ENCODE peak calls at places on chromosomes 7 and 10, in four cellular contexts. A, G, Y and P are unnamed samples.

GRCh38 chr10:100562008-100562672 is 26.4 kb downstream of the HIF1AN start:
- DNase-seq in G (peak), A (peak), Y (peak), P (peak)

GRCh38 chr10:69394020-69394419 is 22.7 kb downstream of the TACR2 start:
- DNase-seq in A (no peak), G (no peak), Y (no peak), P (no peak)

GRCh38 chr7:20381406-20382034 is 50.8 kb downstream of the ITGB8 start:
- DNase-seq in G (no peak), Y (no peak), A (no peak), P (no peak)

GRCh38 chr10:63603709-63604445 is 82.7 kb downstream of the REEP3 start:
- DNase-seq in G (no peak), A (no peak), Y (peak), P (no peak)

GRCh38 chr10:35251373-35252100 is 84.8 kb upstream of the CCNY start:
- DNase-seq in G (no peak), Y (no peak), A (no peak), P (no peak)

GRCh38 chr7:135262623-135263320 is 29.1 kb downstream of the STRA8 start:
- DNase-seq in G (no peak), Y (no peak), A (no peak), P (no peak)

GRCh38 chr7:13903997-13904396 is 85.5 kb downstream of the ETV1 start:
- DNase-seq in Y (no peak), A (no peak), G (no peak), P (no peak)

GRCh38 chr7:70426249-70426880 is 705.6 kb upstream of the GALNT17 start:
- DNase-seq in A (no peak), G (no peak), Y (no peak), P (no peak)

DNA sequence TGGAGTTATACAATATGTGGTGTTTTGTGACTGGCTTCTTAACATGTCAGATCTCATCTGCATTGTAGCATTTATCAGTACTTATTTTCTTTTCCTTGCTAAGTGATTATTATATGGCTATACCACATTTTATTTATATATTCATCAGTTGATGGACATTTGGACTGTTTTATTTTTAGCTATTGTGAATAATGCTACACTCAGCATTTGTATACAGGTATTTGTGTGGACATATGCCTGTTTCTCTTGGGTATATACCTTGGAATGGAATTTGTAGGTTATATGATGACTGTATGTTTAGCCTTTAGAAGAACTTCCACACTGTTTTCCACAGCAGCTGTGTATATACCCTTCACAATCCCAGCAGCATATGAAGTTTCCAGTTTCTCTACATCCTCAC is 86.5 kb downstream of the GSDME start:
- DNase-seq in G (no peak), Y (no peak), A (no peak), P (no peak)
- H3K27ac ChIP-seq in G (no peak), Y (no peak), A (no peak), P (no peak)

DNA sequence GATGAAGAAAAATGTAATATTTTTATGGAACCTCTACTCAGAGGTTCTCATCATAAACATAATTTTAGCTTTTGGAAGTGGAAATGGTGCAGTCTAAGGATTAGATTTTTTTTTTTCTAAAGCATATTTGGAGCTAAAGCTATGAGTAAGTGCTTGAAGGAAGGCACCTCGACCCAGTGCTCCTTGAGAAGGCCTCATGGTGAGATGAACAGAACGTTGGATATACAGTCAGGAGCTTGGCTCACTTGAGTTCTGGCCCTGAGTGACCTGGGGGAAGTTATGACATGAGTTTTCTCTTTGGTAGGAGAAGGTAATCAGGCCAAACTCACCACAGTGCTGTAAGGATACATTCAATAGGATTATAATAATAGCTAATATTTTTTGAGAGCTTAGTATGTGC is 163.3 kb downstream of the JCAD start:
- DNase-seq in G (no peak), Y (no peak), A (no peak), P (no peak)
- H3K27ac ChIP-seq in G (no peak), Y (no peak), A (peak), P (no peak)

GRCh38 chr7:12323415-12323814 is 80.2 kb downstream of the VWDE start:
- DNase-seq in G (no peak), A (no peak), Y (no peak), P (no peak)
- H3K27ac ChIP-seq in G (no peak), A (no peak), Y (no peak), P (no peak)

DNA sequence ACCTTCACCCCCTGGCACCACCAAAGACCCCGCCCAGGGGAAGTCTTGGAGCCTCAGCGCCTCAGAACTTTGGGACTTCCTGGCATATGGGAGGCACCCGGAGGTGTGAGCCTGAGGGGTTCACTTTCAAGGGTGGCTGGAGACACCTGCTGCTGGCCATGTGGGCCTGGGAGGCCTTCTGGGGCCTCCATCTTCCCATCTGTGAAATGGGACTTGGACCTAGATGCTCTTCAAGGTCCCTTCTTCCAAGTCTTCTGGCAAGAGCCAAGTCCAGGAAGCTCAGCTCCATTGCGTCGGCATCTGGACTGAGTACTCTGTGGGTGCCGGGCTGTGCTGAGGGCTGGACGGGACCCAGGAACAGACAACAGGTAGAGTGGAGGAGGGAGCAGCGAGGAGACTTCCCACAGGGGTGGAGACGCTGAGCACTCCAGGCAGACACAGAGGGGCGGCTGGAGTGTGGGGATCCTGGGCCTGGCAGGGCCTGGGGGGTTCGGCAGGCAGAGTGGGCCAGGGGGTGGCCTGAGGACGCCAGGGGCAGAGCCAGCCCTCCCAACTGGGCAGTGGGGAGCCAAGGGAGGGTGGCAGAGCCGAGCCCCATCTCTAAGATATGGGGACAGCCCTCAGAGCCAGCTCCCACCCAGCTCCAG is 9.3 kb upstream of the LFNG start:
- DNase-seq in A (no peak), Y (no peak), G (no peak), P (no peak)
- H3K27ac ChIP-seq in A (no peak), Y (no peak), G (no peak), P (no peak)

GRCh38 chr10:72334832-72335393 is 19.8 kb downstream of the DNAJB12 start:
- DNase-seq in G (no peak), A (peak), Y (peak), P (no peak)
- H3K27ac ChIP-seq in G (peak), A (peak), Y (peak), P (peak)

DNA sequence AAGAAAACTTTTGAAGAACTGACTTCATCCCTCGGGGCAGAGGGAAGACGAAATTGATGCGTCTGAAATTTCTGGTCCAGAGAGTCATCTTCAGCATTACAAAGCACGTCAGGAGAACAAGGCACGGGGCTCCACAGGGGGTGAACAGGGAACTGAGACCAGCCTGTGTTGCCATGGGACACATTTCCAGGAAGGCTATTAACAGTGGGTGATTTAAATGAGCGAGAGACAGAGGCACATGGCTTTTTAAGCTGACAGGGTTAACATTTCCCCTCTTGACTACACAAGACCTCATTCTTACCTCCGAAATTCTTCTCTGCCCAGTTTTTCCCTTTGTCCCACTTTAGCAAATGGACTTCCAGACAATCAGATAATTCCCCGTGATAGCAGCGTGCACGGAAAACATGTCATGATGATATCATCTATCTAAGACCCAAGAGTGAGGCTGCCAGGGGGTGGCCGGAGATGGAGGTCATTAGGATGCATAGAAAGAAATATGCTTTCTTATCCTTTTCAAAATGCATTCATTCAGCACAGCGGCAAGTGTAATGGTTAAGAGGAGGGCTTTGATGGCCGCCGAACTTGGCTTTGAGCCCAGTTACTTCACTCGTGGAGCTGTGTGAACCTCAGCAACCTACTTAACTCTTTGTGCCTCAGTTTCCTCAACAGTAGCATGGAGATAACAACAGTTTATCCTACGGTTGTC is 248.0 kb downstream of the PRPF18 start:
- DNase-seq in G (no peak), A (no peak), Y (no peak), P (no peak)
- H3K27ac ChIP-seq in G (no peak), A (peak), Y (no peak), P (no peak)

DNA sequence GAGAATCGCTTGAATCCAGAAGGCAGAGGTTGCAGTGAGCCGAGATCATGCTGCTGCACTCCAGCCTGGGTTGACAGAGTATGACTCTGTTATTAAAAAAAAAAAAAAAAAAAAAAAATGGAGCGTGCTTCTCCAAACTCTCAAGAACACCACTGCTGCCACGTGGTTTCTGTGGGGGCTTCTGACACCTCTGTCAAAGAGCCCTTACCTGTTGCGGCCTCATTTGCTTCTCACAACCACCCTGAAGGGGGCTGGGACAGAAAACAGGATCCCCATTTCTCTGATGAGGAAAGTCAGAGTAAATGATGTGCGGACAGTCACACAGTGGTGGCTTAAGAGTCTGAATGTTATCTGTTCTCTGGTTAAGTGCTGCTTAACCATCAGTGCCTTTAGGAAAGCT is 95.3 kb downstream of the RNF216 start:
- DNase-seq in A (no peak), Y (no peak), G (no peak), P (no peak)
- H3K27ac ChIP-seq in A (no peak), Y (no peak), G (no peak), P (no peak)

GRCh38 chr10:98292976-98293375 is 25.0 kb upstream of the LOXL4 start:
- DNase-seq in G (no peak), A (no peak), Y (no peak), P (no peak)

GRCh38 chr10:98295401-98295811 is 27.4 kb upstream of the LOXL4 start:
- DNase-seq in G (no peak), Y (no peak), A (no peak), P (no peak)

GRCh38 chr10:98295907-98296306 is 27.9 kb upstream of the LOXL4 start:
- DNase-seq in A (no peak), G (no peak), Y (no peak), P (no peak)

GRCh38 chr10:98294270-98294627 is 26.3 kb upstream of the LOXL4 start:
- DNase-seq in A (no peak), Y (no peak), G (no peak), P (no peak)

GRCh38 chr10:98293550-98294269 is 25.7 kb upstream of the LOXL4 start:
- DNase-seq in Y (no peak), A (peak), G (no peak), P (no peak)
- H3K27ac ChIP-seq in Y (no peak), A (no peak), G (no peak), P (no peak)